ENCODE peak calls at places on chromosomes 1 and 21, in eight cellular contexts. One of them, this sample, is unnamed.

GRCh38 chr1:15056515-15057285 is 96.8 kb upstream of the TMEM51 start:
- DNase-seq in pancreas: no peak
- DNase-seq in A549: no peak
- DNase-seq in colonic mucosa: no peak
- DNase-seq in heart right ventricle: no peak
- DNase-seq in body of pancreas: no peak
- DNase-seq in tibial nerve: no peak
- DNase-seq in Panc1: no peak
- DNase-seq in this sample: no peak

GRCh38 chr1:54571803-54572202 is 23.8 kb downstream of the ACOT11 start:
- DNase-seq in pancreas: no peak
- DNase-seq in A549: no peak
- DNase-seq in colonic mucosa: no peak
- DNase-seq in heart right ventricle: no peak
- DNase-seq in body of pancreas: no peak
- DNase-seq in tibial nerve: no peak
- DNase-seq in Panc1: no peak
- DNase-seq in this sample: no peak

GRCh38 chr21:25568230-25568629 is 39.1 kb downstream of the MRPL39 start:
- DNase-seq in pancreas: no peak
- DNase-seq in A549: no peak
- DNase-seq in colonic mucosa: peak; percentile 22
- DNase-seq in heart right ventricle: peak; percentile 11
- DNase-seq in body of pancreas: peak; percentile 16
- DNase-seq in tibial nerve: no peak
- DNase-seq in Panc1: no peak
- DNase-seq in this sample: no peak

GRCh38 chr1:181525104-181525721 is 41.9 kb downstream of the CACNA1E start:
- DNase-seq in pancreas: no peak
- DNase-seq in A549: no peak
- DNase-seq in colonic mucosa: no peak
- DNase-seq in heart right ventricle: no peak
- DNase-seq in body of pancreas: no peak
- DNase-seq in tibial nerve: no peak
- DNase-seq in Panc1: no peak
- DNase-seq in this sample: no peak

GRCh38 chr1:20187103-20187812 is 940 bp upstream of the PLA2G2C start:
- DNase-seq in pancreas: peak; percentile 33
- DNase-seq in A549: no peak
- DNase-seq in colonic mucosa: peak; percentile 83
- DNase-seq in heart right ventricle: no peak
- DNase-seq in body of pancreas: peak; percentile 45
- DNase-seq in tibial nerve: no peak
- DNase-seq in Panc1: no peak
- DNase-seq in this sample: peak; percentile 52

GRCh38 chr1:178323067-178323466 is 173.7 kb downstream of the CLEC20A start:
- DNase-seq in pancreas: no peak
- DNase-seq in A549: no peak
- DNase-seq in colonic mucosa: no peak
- DNase-seq in heart right ventricle: no peak
- DNase-seq in body of pancreas: no peak
- DNase-seq in tibial nerve: no peak
- DNase-seq in Panc1: no peak
- DNase-seq in this sample: no peak

GRCh38 chr1:185681034-185681633 is 53.1 kb upstream of the HMCN1 start:
- DNase-seq in pancreas: peak; percentile 33
- DNase-seq in A549: peak; percentile 56
- DNase-seq in colonic mucosa: peak; percentile 47
- DNase-seq in heart right ventricle: no peak
- DNase-seq in body of pancreas: peak; percentile 22
- DNase-seq in tibial nerve: peak; percentile 44
- DNase-seq in Panc1: no peak
- DNase-seq in this sample: no peak

GRCh38 chr1:150974580-150975478 is at the start of gene CERS2:
- DNase-seq in pancreas: peak; percentile 85
- DNase-seq in A549: peak; percentile 62
- DNase-seq in colonic mucosa: peak; percentile 79
- DNase-seq in heart right ventricle: peak; percentile 87
- DNase-seq in body of pancreas: peak; percentile 89
- DNase-seq in tibial nerve: peak; percentile 61
- DNase-seq in Panc1: no peak
- DNase-seq in this sample: peak; percentile 88

DNA sequence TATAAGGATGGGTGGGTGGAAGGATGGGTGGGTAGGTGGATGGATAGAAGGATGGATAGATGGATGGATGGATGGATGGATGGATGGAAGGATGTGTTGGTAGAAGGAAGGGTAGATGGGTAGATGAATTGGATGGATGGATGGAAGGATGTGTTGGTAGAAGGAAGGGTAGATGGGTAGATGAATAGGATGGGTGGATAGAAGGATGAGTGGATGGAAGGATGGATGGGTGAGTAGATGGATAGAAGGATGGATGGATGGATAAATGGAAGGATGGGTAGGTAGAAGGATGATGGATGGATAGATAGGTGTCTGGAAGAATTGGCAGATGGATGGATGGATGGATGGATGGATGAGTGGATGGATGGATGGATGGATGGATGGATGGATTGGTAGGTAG is 6.0 kb downstream of the MASP2 start:
- DNase-seq in pancreas: no peak
- DNase-seq in A549: no peak
- DNase-seq in colonic mucosa: no peak
- DNase-seq in heart right ventricle: no peak
- DNase-seq in body of pancreas: no peak
- DNase-seq in tibial nerve: no peak
- DNase-seq in Panc1: no peak
- DNase-seq in this sample: no peak
- H3K9me3 ChIP-seq in pancreas: no peaks in the 10 kb centered on the region
- H3K9me3 ChIP-seq in A549: no peaks in the 10 kb centered on the region
- H3K9me3 ChIP-seq in colonic mucosa: no peaks in the 10 kb centered on the region
- H3K9me3 ChIP-seq in heart right ventricle: no peaks in the 10 kb centered on the region
- H3K9me3 ChIP-seq in body of pancreas: no peaks in the 10 kb centered on the region
- H3K9me3 ChIP-seq in tibial nerve: no peaks in the 10 kb centered on the region
- H3K9me3 ChIP-seq in Panc1: no peaks in the 10 kb centered on the region
- H3K9me3 ChIP-seq in this sample: no peaks in the 10 kb centered on the region

GRCh38 chr1:61208172-61208571 is 125.8 kb downstream of the NFIA start:
- DNase-seq in pancreas: no peak
- DNase-seq in A549: no peak
- DNase-seq in colonic mucosa: no peak
- DNase-seq in heart right ventricle: no peak
- DNase-seq in body of pancreas: no peak
- DNase-seq in tibial nerve: no peak
- DNase-seq in Panc1: no peak
- DNase-seq in this sample: no peak

GRCh38 chr1:61208815-61209214 is 126.5 kb downstream of the NFIA start:
- DNase-seq in pancreas: no peak
- DNase-seq in A549: no peak
- DNase-seq in colonic mucosa: no peak
- DNase-seq in heart right ventricle: no peak
- DNase-seq in body of pancreas: no peak
- DNase-seq in tibial nerve: no peak
- DNase-seq in Panc1: no peak
- DNase-seq in this sample: no peak

GRCh38 chr1:61213612-61214011 is 131.3 kb downstream of the NFIA start:
- DNase-seq in pancreas: no peak
- DNase-seq in A549: no peak
- DNase-seq in colonic mucosa: no peak
- DNase-seq in heart right ventricle: no peak
- DNase-seq in body of pancreas: no peak
- DNase-seq in tibial nerve: no peak
- DNase-seq in Panc1: no peak
- DNase-seq in this sample: no peak

GRCh38 chr1:61207416-61207815 is 125.1 kb downstream of the NFIA start:
- DNase-seq in pancreas: no peak
- DNase-seq in A549: no peak
- DNase-seq in colonic mucosa: no peak
- DNase-seq in heart right ventricle: no peak
- DNase-seq in body of pancreas: no peak
- DNase-seq in tibial nerve: no peak
- DNase-seq in Panc1: no peak
- DNase-seq in this sample: no peak

GRCh38 chr1:61210435-61211012 is 128.2 kb downstream of the NFIA start:
- DNase-seq in pancreas: no peak
- DNase-seq in A549: peak; percentile 18
- DNase-seq in colonic mucosa: no peak
- DNase-seq in heart right ventricle: no peak
- DNase-seq in body of pancreas: no peak
- DNase-seq in tibial nerve: no peak
- DNase-seq in Panc1: no peak
- DNase-seq in this sample: no peak
- TF ChIP-seq CTCF in pancreas: no peak
- TF ChIP-seq CTCF in A549: peak; percentile 21
- TF ChIP-seq CTCF in colonic mucosa: no peak
- TF ChIP-seq CTCF in heart right ventricle: no peak
- TF ChIP-seq CTCF in body of pancreas: no peak
- TF ChIP-seq CTCF in tibial nerve: no peak
- TF ChIP-seq CTCF in Panc1: peak; percentile 38
- TF ChIP-seq CTCF in this sample: peak; percentile 10

DNA sequence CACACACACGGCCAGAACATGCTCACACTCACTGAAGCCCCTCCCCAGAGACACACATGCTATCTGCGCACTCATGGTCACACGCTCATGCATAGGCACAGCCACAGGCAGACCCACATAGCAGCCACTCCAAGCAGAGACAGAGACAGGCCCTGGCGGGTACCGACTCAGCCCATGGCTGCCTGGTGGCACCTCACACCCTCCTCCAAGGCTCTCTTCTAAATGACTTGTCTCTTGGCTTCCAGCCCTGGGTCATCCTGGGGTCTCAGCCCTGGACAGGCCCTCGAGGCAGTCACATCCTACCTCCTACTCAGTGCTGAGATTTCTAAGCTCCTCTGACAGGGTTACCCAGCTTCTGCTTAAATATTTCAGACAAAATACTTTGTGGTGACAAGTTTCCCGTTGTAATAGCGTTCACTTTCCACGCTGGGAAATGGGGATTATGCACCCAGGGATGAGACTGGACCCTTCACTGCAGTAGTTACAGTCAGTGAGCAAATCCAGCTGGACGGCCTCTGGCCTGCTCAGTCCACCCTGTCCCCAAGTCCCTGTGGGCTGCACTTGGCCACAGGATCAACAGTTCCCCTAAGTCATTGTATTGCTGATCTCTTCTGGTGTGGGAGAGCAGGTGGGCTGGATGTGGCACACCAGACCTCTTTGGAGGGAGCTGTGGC is 2.9 kb upstream of the NFASC start:
- DNase-seq in pancreas: no peak
- DNase-seq in A549: no peak
- DNase-seq in colonic mucosa: no peak
- DNase-seq in heart right ventricle: peak; percentile 30
- DNase-seq in body of pancreas: no peak
- DNase-seq in tibial nerve: no peak
- DNase-seq in Panc1: no peak
- DNase-seq in this sample: no peak
- H3K27ac ChIP-seq in pancreas: no peak overlapping the region
- H3K27ac ChIP-seq in A549: no peak overlapping the region
- H3K27ac ChIP-seq in colonic mucosa: no peak overlapping the region
- H3K27ac ChIP-seq in heart right ventricle: peak overlapping the region; percentile 23
- H3K27ac ChIP-seq in body of pancreas: no peak overlapping the region
- H3K27ac ChIP-seq in tibial nerve: no peak overlapping the region
- H3K27ac ChIP-seq in Panc1: no peak overlapping the region
- H3K27ac ChIP-seq in this sample: no peak overlapping the region

GRCh38 chr1:82565146-82565545 is 764.4 kb downstream of the ADGRL2 start:
- DNase-seq in pancreas: no peak
- DNase-seq in A549: peak; percentile 3
- DNase-seq in colonic mucosa: no peak
- DNase-seq in heart right ventricle: no peak
- DNase-seq in body of pancreas: no peak
- DNase-seq in tibial nerve: peak; percentile 19
- DNase-seq in Panc1: no peak
- DNase-seq in this sample: no peak
- H3K9me3 ChIP-seq in pancreas: no peaks in the 10 kb centered on the region
- H3K9me3 ChIP-seq in A549: no peaks in the 10 kb centered on the region
- H3K9me3 ChIP-seq in colonic mucosa: no peaks in the 10 kb centered on the region
- H3K9me3 ChIP-seq in heart right ventricle: no peaks in the 10 kb centered on the region
- H3K9me3 ChIP-seq in body of pancreas: no peaks in the 10 kb centered on the region
- H3K9me3 ChIP-seq in tibial nerve: no peaks in the 10 kb centered on the region
- H3K9me3 ChIP-seq in Panc1: peaks cover 3% of the 10 kb centered on the region
- H3K9me3 ChIP-seq in this sample: no peaks in the 10 kb centered on the region

GRCh38 chr1:219000005-219000404 is 173.7 kb upstream of the LYPLAL1 start:
- DNase-seq in pancreas: no peak
- DNase-seq in A549: no peak
- DNase-seq in colonic mucosa: no peak
- DNase-seq in heart right ventricle: no peak
- DNase-seq in body of pancreas: no peak
- DNase-seq in tibial nerve: no peak
- DNase-seq in Panc1: no peak
- DNase-seq in this sample: no peak

GRCh38 chr1:218994615-218995014 is 179.1 kb upstream of the LYPLAL1 start:
- DNase-seq in pancreas: no peak
- DNase-seq in A549: no peak
- DNase-seq in colonic mucosa: no peak
- DNase-seq in heart right ventricle: no peak
- DNase-seq in body of pancreas: no peak
- DNase-seq in tibial nerve: no peak
- DNase-seq in Panc1: no peak
- DNase-seq in this sample: no peak

GRCh38 chr1:218991089-218991488 is 182.6 kb upstream of the LYPLAL1 start:
- DNase-seq in pancreas: no peak
- DNase-seq in A549: no peak
- DNase-seq in colonic mucosa: no peak
- DNase-seq in heart right ventricle: no peak
- DNase-seq in body of pancreas: no peak
- DNase-seq in tibial nerve: no peak
- DNase-seq in Panc1: no peak
- DNase-seq in this sample: no peak

GRCh38 chr1:219000606-219001005 is 173.1 kb upstream of the LYPLAL1 start:
- DNase-seq in pancreas: no peak
- DNase-seq in A549: no peak
- DNase-seq in colonic mucosa: no peak
- DNase-seq in heart right ventricle: no peak
- DNase-seq in body of pancreas: no peak
- DNase-seq in tibial nerve: no peak
- DNase-seq in Panc1: no peak
- DNase-seq in this sample: no peak

DNA sequence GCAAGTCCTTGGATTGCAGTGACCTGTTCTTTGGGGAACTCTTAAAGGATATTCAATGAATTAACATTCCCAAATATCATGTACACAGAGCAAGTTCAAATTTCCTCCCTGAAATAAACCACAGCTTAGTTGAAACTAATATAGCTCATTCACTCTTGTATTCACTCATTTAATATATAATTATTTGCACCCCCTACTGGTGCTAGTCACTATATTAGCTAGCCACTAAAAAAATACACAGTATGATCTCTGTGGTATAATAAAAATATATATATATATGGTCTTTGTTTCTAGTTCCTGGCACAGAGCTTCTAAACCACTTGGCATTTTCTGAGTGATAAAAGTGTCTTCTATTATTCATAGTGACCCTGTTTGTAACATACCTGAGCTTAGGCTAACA is 177.3 kb upstream of the LYPLAL1 start:
- DNase-seq in pancreas: no peak
- DNase-seq in A549: no peak
- DNase-seq in colonic mucosa: no peak
- DNase-seq in heart right ventricle: no peak
- DNase-seq in body of pancreas: no peak
- DNase-seq in tibial nerve: no peak
- DNase-seq in Panc1: no peak
- DNase-seq in this sample: no peak
- TF ChIP-seq CTCF in pancreas: no peak
- TF ChIP-seq CTCF in A549: no peak
- TF ChIP-seq CTCF in colonic mucosa: no peak
- TF ChIP-seq CTCF in heart right ventricle: peak; percentile 15
- TF ChIP-seq CTCF in body of pancreas: no peak
- TF ChIP-seq CTCF in tibial nerve: no peak
- TF ChIP-seq CTCF in Panc1: peak; percentile 15
- TF ChIP-seq CTCF in this sample: no peak

GRCh38 chr1:167746988-167747655 is 25.3 kb downstream of the MPZL1 start:
- DNase-seq in pancreas: no peak
- DNase-seq in A549: no peak
- DNase-seq in colonic mucosa: no peak
- DNase-seq in heart right ventricle: no peak
- DNase-seq in body of pancreas: no peak
- DNase-seq in tibial nerve: no peak
- DNase-seq in Panc1: no peak
- DNase-seq in this sample: no peak
- H3K27ac ChIP-seq in pancreas: no peak overlapping the region
- H3K27ac ChIP-seq in A549: no peak overlapping the region
- H3K27ac ChIP-seq in colonic mucosa: no peak overlapping the region
- H3K27ac ChIP-seq in heart right ventricle: no peak overlapping the region
- H3K27ac ChIP-seq in body of pancreas: no peak overlapping the region
- H3K27ac ChIP-seq in tibial nerve: no peak overlapping the region
- H3K27ac ChIP-seq in Panc1: no peak overlapping the region
- H3K27ac ChIP-seq in this sample: no peak overlapping the region

This sample was measured in CD8-positive, alpha-beta T cell.